ENCODE peak calls at places on chromosome 13, in seven cellular contexts. A is GM23338, P is hepatocyte, Q is PC-9, C is PC-3, S is HCT116, W is MM.1S. T is an unnamed sample.

GRCh38 chr13:102035969-102036368 is 365.9 kb downstream of the FGF14 start:
- DNase-seq in Q (no peak), A (no peak), C (no peak), W (no peak), S (no peak), P (no peak), T (no peak)

GRCh38 chr13:108214511-108215383 is 589 bp downstream of the LIG4 start:
- DNase-seq in P (peak; percentile 45), W (no peak), Q (no peak), S (no peak), A (peak; percentile 60), C (peak; percentile 19), T (peak; percentile 48)

GRCh38 chr13:99268822-99269221 is 10.6 kb upstream of the GPR18 start:
- DNase-seq in C (no peak), Q (no peak), W (no peak), A (no peak), P (no peak), S (no peak), T (no peak)

GRCh38 chr13:26060366-26060765 is 8.6 kb upstream of the SHISA2 start:
- DNase-seq in A (no peak), C (no peak), W (no peak), P (no peak), Q (no peak), S (no peak), T (no peak)

GRCh38 chr13:105587786-105588185 is 947.7 kb downstream of the EFNB2 start:
- DNase-seq in W (no peak), Q (peak; percentile 48), S (peak; percentile 66), C (peak; percentile 91), P (peak; percentile 41), A (peak; percentile 1), T (no peak)

GRCh38 chr13:65540064-65540635 is 1690.0 kb downstream of the PCDH9 start:
- DNase-seq in Q (no peak), A (no peak), C (peak; percentile 79), S (no peak), P (no peak), W (no peak), T (no peak)

GRCh38 chr13:21230516-21230915 is 54.1 kb downstream of the MRPL57 start:
- DNase-seq in W (no peak), C (no peak), Q (no peak), A (no peak), S (no peak), P (no peak), T (no peak)

GRCh38 chr13:93476175-93476574 is 249.6 kb downstream of the GPC6 start:
- DNase-seq in C (peak; percentile 82), S (no peak), P (peak; percentile 29), Q (peak; percentile 75), A (no peak), W (no peak), T (peak; percentile 72)

GRCh38 chr13:24627864-24628418 is 52.3 kb upstream of the ATP12A start:
- DNase-seq in W (no peak), S (no peak), A (no peak), C (no peak), Q (no peak), P (no peak), T (no peak)

GRCh38 chr13:31797154-31797775 is 57.9 kb downstream of the RXFP2 start:
- DNase-seq in C (peak; percentile 52), P (peak; percentile 57), A (peak; percentile 63), W (no peak), S (peak; percentile 8), Q (no peak), T (peak; percentile 76)

GRCh38 chr13:81318231-81319019 is 977.5 kb upstream of the SPRY2 start:
- DNase-seq in S (no peak), C (no peak), A (no peak), Q (no peak), P (no peak), W (no peak), T (no peak)

GRCh38 chr13:28161370-28161769 is 23.0 kb downstream of the PAN3 start:
- DNase-seq in C (no peak), Q (peak; percentile 48), P (peak; percentile 71), S (no peak), A (peak; percentile 91), W (no peak), T (peak; percentile 41)

GRCh38 chr13:35367586-35367985 is 108.9 kb downstream of the MAB21L1 start:
- DNase-seq in S (no peak), A (no peak), P (no peak), C (no peak), Q (no peak), W (no peak), T (no peak)

GRCh38 chr13:34465423-34465922 is 476.6 kb upstream of the NBEA start:
- DNase-seq in C (no peak), W (no peak), S (no peak), A (no peak), P (no peak), Q (no peak), T (no peak)

GRCh38 chr13:43293986-43294880 is 270.8 kb downstream of the DNAJC15 start:
- DNase-seq in P (no peak), Q (no peak), A (no peak), C (peak; percentile 58), W (no peak), S (no peak), T (no peak)

GRCh38 chr13:101449971-101450748 is 2.3 kb upstream of the ITGBL1 start:
- DNase-seq in P (no peak), Q (peak; percentile 99), S (peak; percentile 42), A (no peak), W (no peak), C (peak; percentile 93), T (peak; percentile 93)

GRCh38 chr13:86882107-86882506 is 789.1 kb upstream of the SLITRK5 start:
- DNase-seq in C (no peak), A (peak; percentile 91), P (no peak), Q (no peak), W (no peak), S (no peak), T (no peak)

GRCh38 chr13:57629821-57630235 is 1.7 kb upstream of the PCDH17 start:
- DNase-seq in A (peak; percentile 99), W (no peak), S (no peak), C (peak; percentile 23), P (peak; percentile 94), Q (no peak), T (peak; percentile 67)

GRCh38 chr13:46575843-46576242 is 22.9 kb downstream of the LRCH1 start:
- DNase-seq in A (no peak), P (no peak), W (no peak), Q (no peak), S (no peak), C (peak; percentile 53), T (peak; percentile 91)

GRCh38 chr13:90622547-90622946 is 724.9 kb upstream of the MIR17HG start:
- DNase-seq in S (no peak), W (peak; percentile 10), P (no peak), Q (no peak), A (no peak), C (peak; percentile 73), T (peak; percentile 54)

GRCh38 chr13:31049833-31050232 is 111.9 kb downstream of the HSPH1 start:
- DNase-seq in P (no peak), S (no peak), A (no peak), W (no peak), C (no peak), Q (no peak), T (no peak)

GRCh38 chr13:50843256-50844043 is at the start of gene DLEU7:
- DNase-seq in S (no peak), P (peak; percentile 14), Q (no peak), C (no peak), W (no peak), A (peak; percentile 86), T (no peak)

GRCh38 chr13:50845211-50845610 is 1.7 kb upstream of the DLEU7 start:
- DNase-seq in A (no peak), W (no peak), P (no peak), S (no peak), C (no peak), Q (no peak), T (no peak)

GRCh38 chr13:50842711-50843255 is 709 bp downstream of the DLEU7 start:
- DNase-seq in C (no peak), Q (no peak), S (no peak), W (no peak), P (no peak), A (peak; percentile 27), T (no peak)

GRCh38 chr13:50842246-50842645 is 1.2 kb downstream of the DLEU7 start:
- DNase-seq in Q (no peak), A (no peak), S (no peak), C (no peak), P (no peak), W (no peak), T (no peak)

GRCh38 chr13:50844181-50844875 is 836 bp upstream of the DLEU7 start:
- DNase-seq in Q (no peak), A (no peak), W (no peak), C (no peak), S (no peak), P (no peak), T (no peak)
- TF ChIP-seq EZH2 in Q (no peak), A (no peak), W (no peak), C (no peak), S (no peak), P (no peak), T (no peak)

DNA sequence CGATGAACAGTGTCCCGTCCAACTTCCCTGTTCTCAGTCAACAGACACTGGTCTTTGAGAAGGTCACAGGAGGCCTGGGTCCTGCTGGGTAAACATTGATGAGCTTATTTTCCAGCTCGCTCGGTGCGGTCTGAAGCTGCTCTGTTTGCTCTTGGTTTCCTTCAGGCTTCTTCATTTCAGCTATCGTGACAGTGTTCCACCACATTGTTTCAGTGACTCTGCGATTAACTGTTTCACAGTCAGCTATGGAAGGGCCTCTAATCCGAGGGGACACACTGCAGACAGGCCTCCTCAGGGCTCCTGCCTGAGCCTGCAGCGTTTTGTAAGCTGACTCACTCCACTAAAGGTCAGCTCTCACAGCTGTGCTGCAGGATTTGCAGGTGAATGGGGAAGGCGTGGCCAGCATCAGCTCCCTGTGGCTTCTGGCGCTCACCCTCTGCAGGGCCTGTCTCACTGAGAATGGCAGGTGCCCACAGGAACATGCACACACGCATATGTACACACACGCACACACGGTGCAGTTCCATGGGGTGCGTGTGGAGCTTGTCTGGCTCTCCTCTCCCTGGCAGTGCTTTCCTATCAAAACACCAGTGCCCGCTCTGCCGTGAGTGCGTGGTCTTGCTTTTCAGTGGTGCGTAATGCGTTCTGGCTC is 62.9 kb upstream of the MCF2L start:
- DNase-seq in S (no peak), Q (no peak), A (peak; percentile 77), P (peak; percentile 67), W (peak; percentile 48), C (peak; percentile 56), T (no peak)
- H3K9me2 ChIP-seq in S (no peaks in the 10 kb centered on the region), Q (no peaks in the 10 kb centered on the region), A (no peaks in the 10 kb centered on the region), P (no peaks in the 10 kb centered on the region), W (no peaks in the 10 kb centered on the region), C (no peaks in the 10 kb centered on the region), T (no peaks in the 10 kb centered on the region)

DNA sequence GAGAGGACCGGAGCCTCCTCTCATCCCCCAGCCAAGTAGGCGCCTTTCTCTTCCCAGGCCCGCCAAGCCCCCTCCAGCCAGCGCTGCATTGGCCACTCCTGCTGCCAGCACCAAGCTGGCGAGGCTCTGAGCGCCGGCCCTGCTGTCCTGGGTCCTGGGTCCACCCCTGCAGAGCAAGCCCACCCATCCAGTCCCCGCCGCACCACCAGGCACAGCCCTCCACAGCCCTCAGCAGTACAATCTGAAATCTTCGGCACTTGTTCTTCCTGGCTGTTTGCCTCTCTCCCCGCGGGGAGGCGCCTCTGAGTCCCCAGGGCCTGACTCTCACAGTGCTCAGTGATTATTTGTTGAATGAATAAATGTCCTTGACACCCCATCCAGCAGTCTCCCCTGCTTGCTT is 236.4 kb upstream of the SGCG start:
- DNase-seq in A (peak; percentile 22), Q (no peak), C (peak; percentile 3), S (no peak), P (no peak), W (no peak), T (no peak)
- H4K20me1 ChIP-seq in A (no peaks in the 10 kb centered on the region), Q (no peaks in the 10 kb centered on the region), C (no peaks in the 10 kb centered on the region), S (no peaks in the 10 kb centered on the region), P (no peaks in the 10 kb centered on the region), W (no peaks in the 10 kb centered on the region), T (no peaks in the 10 kb centered on the region)

GRCh38 chr13:42041017-42041683 is 7.3 kb upstream of the DGKH start:
- DNase-seq in A (peak; percentile 78), P (peak; percentile 75), Q (no peak), S (peak; percentile 38), W (peak; percentile 32), C (peak; percentile 58), T (peak; percentile 75)
- TF ChIP-seq EZH2 in A (no peak), P (no peak), Q (no peak), S (no peak), W (no peak), C (no peak), T (no peak)